ENCODE peak calls at places on chromosome 21, in four cellular contexts. P is K562, N is AG04450, O is nucleus accumbens. G is an unnamed sample.

GRCh38 chr21:42027804-42028753 is 17.9 kb upstream of the ZBTB21 start:
- DNase-seq in P (no peak), O (no peak), N (no peak), G (peak; percentile 90)

GRCh38 chr21:39502631-39503030 is 50.9 kb downstream of the SH3BGR start:
- DNase-seq in P (no peak), O (peak; percentile 39), N (no peak), G (peak; percentile 85)

GRCh38 chr21:45574691-45575090 is 32.5 kb upstream of the SLC19A1 start:
- DNase-seq in P (no peak), O (no peak), N (no peak), G (no peak)

GRCh38 chr21:38223893-38224540 is 32.8 kb upstream of the KCNJ15 start:
- DNase-seq in O (no peak), N (no peak), P (no peak), G (no peak)

GRCh38 chr21:44296916-44297315 is 2.9 kb upstream of the PFKL start:
- DNase-seq in N (no peak), P (no peak), O (no peak), G (no peak)

GRCh38 chr21:15552914-15553491 is 176.8 kb upstream of the USP25 start:
- DNase-seq in P (no peak), N (no peak), O (no peak), G (no peak)

GRCh38 chr21:45336535-45336810 is 48.8 kb upstream of the POFUT2 start:
- DNase-seq in P (no peak), O (no peak), N (no peak), G (no peak)

GRCh38 chr21:16713331-16714114 is 799.3 kb upstream of the CXADR start:
- DNase-seq in O (no peak), N (no peak), P (no peak), G (no peak)

GRCh38 chr21:38769253-38769780 is 36.4 kb upstream of the ETS2 start:
- DNase-seq in O (no peak), N (peak; percentile 81), P (no peak), G (no peak)

GRCh38 chr21:21737186-21737585 is 739.0 kb downstream of the NCAM2 start:
- DNase-seq in O (no peak), N (no peak), P (no peak), G (no peak)

GRCh38 chr21:45419162-45419561 is 14.2 kb downstream of the COL18A1 start:
- DNase-seq in O (no peak), P (no peak), N (no peak), G (no peak)

GRCh38 chr21:23977971-23978370 is 1629.3 kb downstream of the MRPL39 start:
- DNase-seq in N (no peak), P (no peak), O (no peak), G (no peak)

GRCh38 chr21:43767980-43768867 is 7.9 kb downstream of the CSTB start:
- DNase-seq in N (peak; percentile 24), O (no peak), P (peak; percentile 88), G (no peak)

GRCh38 chr21:21383126-21383525 is 384.9 kb downstream of the NCAM2 start:
- DNase-seq in N (no peak), O (no peak), P (no peak), G (no peak)

GRCh38 chr21:30793581-30794314 is 19.3 kb downstream of the KRTAP8-1 start:
- DNase-seq in N (no peak), O (no peak), P (no peak), G (no peak)

GRCh38 chr21:33231526-33231925 is 1.8 kb downstream of the IFNAR2 start:
- DNase-seq in N (no peak), P (no peak), O (no peak), G (no peak)

GRCh38 chr21:43994085-43994484 is 18.0 kb upstream of the TRAPPC10 start:
- DNase-seq in N (no peak), O (no peak), P (no peak), G (no peak)

GRCh38 chr21:38178653-38179503 is 77.9 kb upstream of the KCNJ15 start:
- DNase-seq in O (no peak), N (no peak), P (no peak), G (no peak)

GRCh38 chr21:31334648-31335121 is 9.4 kb downstream of the TIAM1 start:
- DNase-seq in O (no peak), P (no peak), N (no peak), G (no peak)

GRCh38 chr21:44539991-44540666 is at the start of gene KRTAP10-1:
- DNase-seq in N (no peak), O (no peak), P (no peak), G (no peak)

GRCh38 chr21:41804381-41804780 is 37.5 kb upstream of the RIPK4 start:
- DNase-seq in P (no peak), O (no peak), N (no peak), G (no peak)

GRCh38 chr21:45644041-45644906 is 749 bp downstream of the PCBP3 start:
- DNase-seq in N (no peak), P (no peak), O (no peak), G (no peak)

GRCh38 chr21:41369915-41370839 is 8.3 kb downstream of the MX2 start:
- DNase-seq in N (no peak), P (no peak), O (no peak), G (no peak)

GRCh38 chr21:32592929-32593502 is 7.7 kb upstream of the TCP10L start:
- DNase-seq in P (no peak), N (no peak), O (no peak), G (peak; percentile 39)

GRCh38 chr21:15604424-15604823 is 125.4 kb upstream of the USP25 start:
- DNase-seq in P (no peak), O (no peak), N (no peak), G (no peak)

GRCh38 chr21:37530901-37531351 is 164.4 kb downstream of the DYRK1A start:
- DNase-seq in N (no peak), O (no peak), P (no peak), G (no peak)

GRCh38 chr21:15000076-15000475 is 64.7 kb downstream of the NRIP1 start:
- DNase-seq in N (no peak), P (no peak), O (no peak), G (no peak)

GRCh38 chr21:38815060-38815405 is 9.3 kb downstream of the ETS2 start:
- DNase-seq in O (no peak), N (no peak), P (no peak), G (no peak)

G was measured in posterior cingulate gyrus.